ENCODE peak calls at places on chromosomes 16 and 17, in four cellular contexts. X, H, P and D are unnamed samples.

GRCh38 chr16:49701867-49702494 is 153.9 kb downstream of the ZNF423 start:
- DNase-seq in H (peak), P (peak), X (no peak), D (no peak)

GRCh38 chr17:29240477-29240876 is 6.2 kb upstream of the CRYBA1 start:
- DNase-seq in P (no peak), X (peak), H (no peak), D (no peak)

GRCh38 chr17:80471922-80472321 is 4.5 kb downstream of the NPTX1 start:
- DNase-seq in H (no peak), X (no peak), P (no peak), D (no peak)

GRCh38 chr16:1781758-1782407 is 488 bp downstream of the SPSB3 start:
- DNase-seq in X (no peak), P (no peak), H (no peak), D (no peak)

GRCh38 chr17:72383053-72383847 is 262.4 kb downstream of the SOX9 start:
- DNase-seq in H (peak), P (no peak), X (no peak), D (no peak)

GRCh38 chr16:1316033-1316405 is 6.6 kb downstream of the UBE2I start:
- DNase-seq in H (no peak), X (no peak), P (no peak), D (no peak)

GRCh38 chr17:74427048-74427762 is 4.7 kb upstream of the GPRC5C start:
- DNase-seq in X (no peak), P (no peak), H (peak), D (no peak)

GRCh38 chr17:2804912-2805311 is 8.7 kb downstream of the RAP1GAP2 start:
- DNase-seq in P (no peak), H (no peak), X (no peak), D (no peak)

GRCh38 chr16:89720859-89721643 is at the start of the genes VPS9D1 and ZNF276:
- DNase-seq in H (peak), P (peak), X (peak), D (no peak)

GRCh38 chr17:31907342-31907975 is 6.0 kb upstream of the UTP6 start:
- DNase-seq in P (no peak), X (no peak), H (no peak), D (no peak)

GRCh38 chr17:69853533-69854262 is 221.3 kb upstream of the KCNJ16 start:
- DNase-seq in X (no peak), H (no peak), P (no peak), D (no peak)

GRCh38 chr17:307741-308507 is 44.7 kb downstream of the RPH3AL start:
- DNase-seq in X (no peak), P (no peak), H (no peak), D (no peak)

GRCh38 chr16:72536673-72537435 is 364.9 kb upstream of the PMFBP1 start:
- DNase-seq in X (no peak), P (no peak), H (no peak), D (no peak)

GRCh38 chr16:29816694-29817441 is 916 bp downstream of the PAGR1 start:
- DNase-seq in P (no peak), H (peak), X (peak), D (no peak)

DNA sequence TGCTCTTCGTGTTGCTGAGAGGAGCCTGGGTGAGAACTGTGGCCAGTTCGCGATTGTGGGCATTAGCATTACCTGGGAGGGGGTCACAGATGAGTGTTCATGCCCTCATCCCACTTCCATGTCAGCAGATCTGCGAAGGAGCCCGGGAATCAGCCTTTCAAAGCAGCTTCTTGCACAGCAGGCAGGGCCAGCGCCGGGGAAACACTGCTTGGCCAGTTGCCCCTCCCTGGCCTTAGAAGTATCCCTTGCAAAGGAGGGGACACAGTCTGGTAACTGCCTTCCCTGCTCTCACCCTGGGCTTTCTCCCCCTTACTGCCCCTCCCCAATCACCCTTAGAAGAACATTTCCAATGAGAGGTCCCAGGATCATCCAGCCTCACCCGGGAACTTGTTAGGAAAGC is 42.8 kb upstream of the FOXF1 start:
- DNase-seq in X (no peak), H (no peak), P (no peak), D (no peak)
- H3K27ac ChIP-seq in X (no peak), H (no peak), P (no peak), D (no peak)

DNA sequence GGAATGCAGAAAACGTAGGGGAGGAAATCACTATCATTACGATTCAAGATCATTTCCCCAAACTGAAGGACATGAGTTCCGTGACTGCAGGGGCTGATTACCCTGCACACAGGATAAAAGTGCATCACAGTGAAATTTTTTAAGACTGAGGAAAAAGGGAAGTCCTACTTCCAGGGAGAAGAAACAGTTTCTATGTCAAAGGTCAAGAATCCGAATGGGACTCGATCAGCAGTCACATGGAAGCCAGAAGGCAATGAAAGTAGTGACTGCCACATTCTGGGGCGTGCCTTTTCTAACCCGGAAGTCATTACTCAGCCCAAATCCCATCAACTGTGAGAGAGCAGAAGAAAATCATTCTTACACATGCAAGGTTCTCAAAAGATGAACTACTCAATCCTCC is 12.1 kb downstream of the ZZEF1 start:
- DNase-seq in H (no peak), X (no peak), P (no peak), D (no peak)
- H3K27ac ChIP-seq in H (no peak), X (no peak), P (peak), D (no peak)

GRCh38 chr17:9969301-9969935 is 64.3 kb upstream of the RCVRN start:
- DNase-seq in P (peak), H (no peak), X (no peak), D (no peak)

GRCh38 chr17:9973689-9974459 is 68.8 kb upstream of the RCVRN start:
- DNase-seq in H (no peak), P (no peak), X (no peak), D (no peak)

GRCh38 chr17:9974460-9975381 is 69.7 kb upstream of the RCVRN start:
- DNase-seq in P (no peak), X (no peak), H (no peak), D (no peak)

GRCh38 chr17:9968881-9969280 is 63.8 kb upstream of the RCVRN start:
- DNase-seq in P (no peak), H (no peak), X (peak), D (no peak)

GRCh38 chr17:9971991-9972390 is 66.9 kb upstream of the RCVRN start:
- DNase-seq in X (peak), P (peak), H (no peak), D (no peak)
- H3K27ac ChIP-seq in X (no peak), P (no peak), H (no peak), D (no peak)

GRCh38 chr17:77462101-77462500 is 321.3 kb downstream of the SEC14L1 start:
- DNase-seq in X (no peak), H (no peak), P (no peak), D (no peak)
- H3K27ac ChIP-seq in X (no peak), H (no peak), P (peak), D (no peak)

DNA sequence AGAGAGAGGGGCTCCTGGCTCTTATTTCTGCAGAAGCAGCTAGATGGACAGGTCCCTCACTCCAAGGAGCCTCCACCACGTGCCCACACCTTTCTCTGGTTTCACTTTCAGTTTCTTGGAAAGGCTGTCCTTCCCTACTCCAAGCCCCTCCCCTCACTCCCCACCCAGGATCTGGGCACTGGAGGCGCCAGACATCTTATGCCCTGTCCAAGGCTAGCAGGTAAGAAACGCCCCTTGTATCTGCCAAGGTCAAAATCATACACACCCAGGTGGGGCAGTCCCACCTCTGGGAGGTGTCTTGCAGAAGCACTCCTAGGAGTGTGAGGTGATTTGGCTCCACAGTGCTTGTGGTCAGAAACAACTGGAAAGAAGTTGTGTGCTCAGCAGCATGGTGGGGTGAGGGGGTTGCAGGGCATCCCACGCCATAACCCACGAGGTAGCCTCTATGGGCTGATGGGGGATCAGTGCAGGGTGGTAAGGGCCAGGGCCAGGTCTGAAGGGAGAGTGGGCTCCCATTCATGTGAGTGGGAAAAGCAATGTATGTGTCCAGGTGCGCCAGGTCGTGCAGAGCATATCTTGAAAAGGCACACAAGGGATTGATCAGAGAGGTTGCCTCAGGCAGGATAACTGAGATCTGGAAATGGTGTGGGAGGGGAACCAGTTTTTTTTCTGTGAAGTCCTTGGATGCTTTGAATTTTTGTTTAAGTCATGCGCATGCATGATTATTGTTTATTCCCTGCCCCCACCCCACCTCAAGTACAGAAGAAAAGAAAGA is 31.8 kb upstream of the PRM1 start:
- DNase-seq in X (peak), H (peak), P (no peak), D (no peak)
- H3K27ac ChIP-seq in X (peak), H (peak), P (no peak), D (no peak)

DNA sequence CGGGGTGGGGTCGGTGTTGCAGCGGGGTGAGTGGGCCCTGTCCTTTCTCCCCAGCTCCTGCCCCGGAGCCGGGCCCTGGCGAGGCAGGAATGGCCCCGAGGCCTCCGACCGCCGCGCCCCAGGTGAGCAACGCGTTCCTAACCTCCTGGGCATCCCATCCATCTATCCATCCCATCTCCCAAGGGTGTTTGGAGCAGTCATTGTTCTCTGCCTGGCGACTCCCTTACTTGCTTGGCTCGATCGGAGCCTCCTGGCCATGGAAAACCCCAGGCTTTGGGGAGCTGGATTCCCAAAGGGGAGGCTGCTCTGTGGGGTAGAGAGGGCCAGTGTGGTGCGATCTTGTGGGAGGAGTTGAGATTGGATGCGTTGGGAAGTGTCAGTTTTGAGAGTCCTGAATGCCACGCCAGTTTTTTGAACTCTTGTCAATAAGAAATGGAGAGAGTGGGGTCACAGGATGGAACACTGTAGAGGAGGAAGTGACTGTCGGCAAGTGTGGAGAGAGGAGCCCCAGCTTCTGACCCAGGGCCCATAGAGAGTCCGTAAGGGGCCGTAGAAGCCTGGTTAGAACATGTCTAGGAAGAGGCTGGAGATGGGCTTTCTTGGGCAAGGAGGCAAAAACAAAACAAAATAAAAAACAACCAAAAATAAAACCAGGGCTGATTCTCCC is 746 bp downstream of the ZFP90 start:
- DNase-seq in H (peak), X (peak), P (no peak), D (no peak)
- H3K27ac ChIP-seq in H (no peak), X (peak), P (no peak), D (peak)

GRCh38 chr16:65546353-65546791 is 424.5 kb upstream of the CDH11 start:
- DNase-seq in X (no peak), P (no peak), H (no peak), D (no peak)

GRCh38 chr16:65543781-65544740 is 422.2 kb upstream of the CDH11 start:
- DNase-seq in P (no peak), H (no peak), X (no peak), D (no peak)

GRCh38 chr16:65548470-65548869 is 426.6 kb upstream of the CDH11 start:
- DNase-seq in X (no peak), H (peak), P (no peak), D (no peak)

DNA sequence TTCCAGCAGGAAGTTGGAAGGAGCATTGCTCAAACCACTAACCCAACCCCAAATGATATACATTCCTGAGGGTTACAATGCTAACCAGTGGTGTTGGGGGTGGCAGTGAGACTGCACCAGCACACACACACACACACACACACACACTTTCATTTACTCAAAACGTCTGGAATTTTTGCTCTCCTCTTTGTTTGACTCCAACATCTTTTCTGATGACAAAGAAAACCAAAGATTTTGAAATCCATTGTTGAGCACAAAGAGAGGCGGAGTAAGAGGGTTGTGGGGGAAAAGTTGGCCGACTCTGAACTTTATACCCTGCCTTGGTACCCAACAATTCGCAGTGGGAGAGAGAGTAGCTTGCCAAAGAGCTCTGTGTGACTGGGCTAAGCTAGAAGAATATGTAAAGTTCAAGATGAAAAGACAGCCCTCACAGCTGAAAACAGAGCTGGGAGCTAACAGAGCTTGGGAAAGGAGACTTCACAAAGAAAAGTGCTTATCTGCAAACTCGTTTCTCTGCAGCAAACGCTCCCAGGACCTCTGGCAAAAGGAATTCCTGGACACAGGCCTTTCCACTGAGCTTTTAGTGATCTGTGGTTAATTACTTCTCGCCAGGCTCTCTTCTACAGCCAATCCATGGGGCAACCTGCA is 426.1 kb upstream of the CDH11 start:
- DNase-seq in X (no peak), P (no peak), H (no peak), D (peak)
- H3K27ac ChIP-seq in X (no peak), P (no peak), H (no peak), D (peak)

GRCh38 chr17:44024853-44025252 is 10.1 kb upstream of the TMEM101 start:
- DNase-seq in P (no peak), X (no peak), H (no peak), D (no peak)
- H3K27ac ChIP-seq in P (no peak), X (no peak), H (no peak), D (no peak)

GRCh38 chr17:47252766-47253512 is 688 bp upstream of the ITGB3 start:
- DNase-seq in P (no peak), H (no peak), X (no peak), D (no peak)
- H3K27ac ChIP-seq in P (no peak), H (no peak), X (peak), D (no peak)